ENCODE peak calls at places on chromosomes 16 and 17, in nine cellular contexts. W is renal cortical epithelial cell; R is NCI-H1105 treated with DMSO at 0.1 percent for 48 hours; T is RWPE1; V is body of pancreas; Q is nucleus accumbens; D is epithelial cell of esophagus; F is pulmonary artery endothelial cell; Y is activated gamma-delta T cell treated with anti-CD3 and anti-CD28 coated beads, Interleukin-2, amount 50 U/mL, for 16 hours. M is an unnamed sample.

GRCh38 chr16:50279142-50279865 is 13.0 kb downstream of the ADCY7 start:
- DNase-seq in W (peak), R (no peak), T (no peak), V (no peak), Q (no peak), D (no peak), F (no peak), Y (no peak), M (no peak)

GRCh38 chr16:8708546-8708945 is 34.1 kb downstream of the ABAT start:
- DNase-seq in W (no peak), R (no peak), T (no peak), V (no peak), Q (no peak), D (no peak), F (no peak), Y (no peak), M (no peak)

GRCh38 chr17:65531508-65532431 is 29.7 kb downstream of the AXIN2 start:
- DNase-seq in W (no peak), R (no peak), T (no peak), V (peak), Q (no peak), D (no peak), F (no peak), Y (no peak), M (no peak)

GRCh38 chr17:81340606-81341346 is 45.7 kb upstream of the SLC38A10 start:
- DNase-seq in W (no peak), R (no peak), T (no peak), V (peak), Q (no peak), D (no peak), F (no peak), Y (no peak), M (no peak)

GRCh38 chr17:49989518-49989880 is 5.5 kb downstream of the DLX3 start:
- DNase-seq in W (no peak), R (no peak), T (no peak), V (no peak), Q (no peak), D (no peak), F (no peak), Y (no peak), M (no peak)

GRCh38 chr17:61000911-61001310 is 323.3 kb downstream of the BCAS3 start:
- DNase-seq in W (peak), R (no peak), T (peak), V (no peak), Q (no peak), D (peak), F (no peak), Y (no peak), M (no peak)

GRCh38 chr16:86375370-86375769 is 135.0 kb upstream of the FOXF1 start:
- DNase-seq in W (no peak), R (no peak), T (peak), V (no peak), Q (no peak), D (no peak), F (no peak), Y (no peak), M (no peak)

GRCh38 chr16:57475711-57476339 is 10.5 kb downstream of the DOK4 start:
- DNase-seq in W (no peak), R (no peak), T (no peak), V (no peak), Q (no peak), D (peak), F (peak), Y (peak), M (no peak)

GRCh38 chr17:82839617-82840292 is at the start of gene ZNF750:
- DNase-seq in W (no peak), R (no peak), T (peak), V (no peak), Q (no peak), D (peak), F (no peak), Y (no peak), M (no peak)

GRCh38 chr17:61397086-61397842 is 2.4 kb upstream of the TBX2 start:
- DNase-seq in W (no peak), R (no peak), T (no peak), V (no peak), Q (no peak), D (no peak), F (no peak), Y (no peak), M (no peak)

GRCh38 chr16:76428858-76429257 is 151.7 kb downstream of the CNTNAP4 start:
- DNase-seq in W (peak), R (no peak), T (no peak), V (peak), Q (no peak), D (peak), F (no peak), Y (no peak), M (no peak)

GRCh38 chr16:89371386-89371785 is 119.0 kb downstream of the ANKRD11 start:
- DNase-seq in W (no peak), R (no peak), T (no peak), V (no peak), Q (no peak), D (no peak), F (no peak), Y (no peak), M (no peak)

GRCh38 chr17:60439501-60439900 is 17.2 kb downstream of the CHCT1 start:
- DNase-seq in W (peak), R (no peak), T (no peak), V (no peak), Q (no peak), D (peak), F (no peak), Y (no peak), M (no peak)

GRCh38 chr17:901964-902363 is 77.6 kb downstream of the NXN start:
- DNase-seq in W (no peak), R (no peak), T (no peak), V (no peak), Q (no peak), D (no peak), F (no peak), Y (no peak), M (no peak)

GRCh38 chr17:75183999-75184884 is 1.5 kb upstream of the SUMO2 start:
- DNase-seq in W (no peak), R (no peak), T (no peak), V (no peak), Q (no peak), D (no peak), F (no peak), Y (no peak), M (no peak)

GRCh38 chr17:35799942-35800341 is 4.5 kb upstream of the MMP28 start:
- DNase-seq in W (peak), R (peak), T (peak), V (peak), Q (no peak), D (peak), F (no peak), Y (no peak), M (no peak)

GRCh38 chr16:16021988-16022682 is 72.7 kb downstream of the ABCC1 start:
- DNase-seq in W (peak), R (no peak), T (peak), V (peak), Q (peak), D (peak), F (peak), Y (no peak), M (peak)

GRCh38 chr16:50396770-50397525 is 28.2 kb upstream of the BRD7 start:
- DNase-seq in W (peak), R (no peak), T (peak), V (no peak), Q (no peak), D (peak), F (no peak), Y (no peak), M (no peak)

GRCh38 chr17:67194134-67194533 is 50.9 kb downstream of the HELZ start:
- DNase-seq in W (peak), R (no peak), T (no peak), V (no peak), Q (no peak), D (no peak), F (no peak), Y (no peak), M (no peak)

GRCh38 chr17:21278304-21279197 is 6.0 kb upstream of the MAP2K3 start:
- DNase-seq in W (peak), R (no peak), T (no peak), V (peak), Q (no peak), D (peak), F (no peak), Y (no peak), M (no peak)

GRCh38 chr16:88711750-88712340 is 5.5 kb downstream of the CTU2 start:
- DNase-seq in W (no peak), R (no peak), T (no peak), V (no peak), Q (no peak), D (no peak), F (no peak), Y (no peak), M (no peak)

GRCh38 chr16:71648162-71648561 is 22.2 kb downstream of the MARVELD3 start:
- DNase-seq in W (no peak), R (no peak), T (no peak), V (no peak), Q (no peak), D (no peak), F (no peak), Y (no peak), M (no peak)

GRCh38 chr16:24036614-24037013 is 200.8 kb downstream of the PRKCB start:
- DNase-seq in W (peak), R (peak), T (peak), V (peak), Q (no peak), D (peak), F (peak), Y (peak), M (peak)

GRCh38 chr16:90031186-90031930 is 12.1 kb upstream of the DBNDD1 start:
- DNase-seq in W (no peak), R (no peak), T (no peak), V (no peak), Q (no peak), D (no peak), F (no peak), Y (no peak), M (no peak)

GRCh38 chr16:80988756-80989155 is 17.9 kb downstream of the CMC2 start:
- DNase-seq in W (no peak), R (no peak), T (no peak), V (no peak), Q (no peak), D (no peak), F (no peak), Y (no peak), M (no peak)

GRCh38 chr17:46976626-46977270 is 2.3 kb downstream of the RPRML start:
- DNase-seq in W (no peak), R (no peak), T (no peak), V (no peak), Q (no peak), D (no peak), F (no peak), Y (no peak), M (no peak)

GRCh38 chr17:602436-602835 is 112.2 kb downstream of the VPS53 start:
- DNase-seq in W (no peak), R (no peak), T (no peak), V (no peak), Q (no peak), D (no peak), F (no peak), Y (no peak), M (peak)

GRCh38 chr17:77467513-77467912 is 326.7 kb downstream of the SEC14L1 start:
- DNase-seq in W (no peak), R (no peak), T (no peak), V (no peak), Q (no peak), D (no peak), F (no peak), Y (no peak), M (no peak)

M was measured in smooth muscle cell of the brain vasculature.